ENCODE peak calls at places on chromosomes 7 and 10, in seven cellular contexts. D is fibroblast of pulmonary artery; Z is tibial nerve; T is fibroblast of the aortic adventitia; C is keratinocyte; H is left ventricle myocardium inferior; G is CD4-positive, alpha-beta T cell. A is an unnamed sample.

GRCh38 chr7:154676422-154677073 is 326.4 kb downstream of the PAXIP1 start:
- DNase-seq in C (no peak), T (no peak), Z (no peak), D (no peak), H (no peak), G (no peak), A (no peak)

GRCh38 chr7:102439963-102440795 is 6.8 kb downstream of the ORAI2 start:
- DNase-seq in Z (no peak), D (peak; percentile 78), G (no peak), C (no peak), H (peak; percentile 68), T (peak; percentile 55), A (no peak)

GRCh38 chr7:155868955-155869783 is 56.9 kb upstream of the SHH start:
- DNase-seq in Z (no peak), T (no peak), C (no peak), G (no peak), D (no peak), H (no peak), A (no peak)

GRCh38 chr7:21352540-21353387 is 75.1 kb upstream of the SP4 start:
- DNase-seq in G (no peak), C (no peak), T (no peak), Z (no peak), D (no peak), H (no peak), A (no peak)

GRCh38 chr10:11602919-11603523 is 8.4 kb downstream of the USP6NL start:
- DNase-seq in G (no peak), D (no peak), C (no peak), H (no peak), Z (no peak), T (no peak), A (no peak)

GRCh38 chr7:30556854-30557644 is 37.6 kb upstream of the GARS1 start:
- DNase-seq in T (peak; percentile 41), G (no peak), Z (no peak), H (no peak), D (no peak), C (no peak), A (no peak)

GRCh38 chr10:120841522-120842189 is 9.5 kb upstream of the WDR11 start:
- DNase-seq in G (no peak), D (peak; percentile 23), T (no peak), Z (no peak), C (no peak), H (no peak), A (no peak)

GRCh38 chr7:140326116-140326928 is 72.0 kb downstream of the SLC37A3 start:
- DNase-seq in H (peak; percentile 47), T (peak; percentile 80), C (no peak), G (peak; percentile 44), Z (peak; percentile 44), D (peak; percentile 75), A (no peak)

GRCh38 chr10:23158370-23158769 is 33.7 kb upstream of the PTF1A start:
- DNase-seq in C (no peak), T (peak; percentile 71), H (no peak), D (peak; percentile 73), Z (no peak), G (peak; percentile 6), A (no peak)

GRCh38 chr7:98240961-98241673 is 10.9 kb downstream of the TECPR1 start:
- DNase-seq in Z (no peak), T (peak; percentile 36), C (no peak), D (peak; percentile 56), G (no peak), H (no peak), A (no peak)

GRCh38 chr7:988426-988911 is 5.5 kb downstream of the CYP2W1 start:
- DNase-seq in D (peak; percentile 31), G (no peak), C (no peak), Z (no peak), T (no peak), H (no peak), A (no peak)

GRCh38 chr10:1154531-1154930 is 98.3 kb downstream of the WDR37 start:
- DNase-seq in H (no peak), Z (no peak), T (no peak), D (no peak), G (no peak), C (no peak), A (peak; percentile 48)

GRCh38 chr7:83105948-83106347 is 56.7 kb downstream of the PCLO start:
- DNase-seq in C (no peak), G (no peak), D (no peak), H (no peak), Z (no peak), T (no peak), A (no peak)

GRCh38 chr10:93436577-93436976 is 45.6 kb downstream of the MYOF start:
- DNase-seq in C (no peak), Z (peak; percentile 57), G (no peak), H (no peak), T (peak; percentile 99), D (peak; percentile 98), A (no peak)

GRCh38 chr7:9231683-9232082 is 798.3 kb downstream of the NXPH1 start:
- DNase-seq in T (no peak), D (no peak), H (no peak), G (no peak), C (no peak), Z (no peak), A (no peak)

GRCh38 chr7:29884399-29885272 is 78.3 kb downstream of the WIPF3 start:
- DNase-seq in H (no peak), C (no peak), Z (no peak), D (no peak), T (no peak), G (no peak), A (peak; percentile 72)

GRCh38 chr7:130189281-130189782 is 15.9 kb downstream of the TMEM209 start:
- DNase-seq in C (no peak), Z (no peak), T (peak; percentile 48), H (no peak), G (no peak), D (peak; percentile 37), A (no peak)

GRCh38 chr7:98357751-98358161 is 43.1 kb downstream of the BAIAP2L1 start:
- DNase-seq in G (no peak), C (no peak), H (no peak), Z (no peak), T (peak; percentile 55), D (peak; percentile 47), A (no peak)

GRCh38 chr10:91632671-91633550 is at the start of gene PPP1R3C:
- DNase-seq in C (peak; percentile 45), Z (peak; percentile 69), H (peak; percentile 90), G (no peak), D (peak; percentile 88), T (peak; percentile 91), A (peak; percentile 83)

GRCh38 chr7:136869006-136869961 is 832 bp downstream of the CHRM2 start:
- DNase-seq in C (no peak), G (no peak), D (no peak), H (peak; percentile 26), Z (no peak), T (no peak), A (peak; percentile 68)

GRCh38 chr7:79290841-79291497 is 162.5 kb downstream of the MAGI2 start:
- DNase-seq in C (no peak), Z (no peak), D (peak; percentile 30), T (peak; percentile 38), H (no peak), G (no peak), A (no peak)

GRCh38 chr7:102082693-102083385 is 203.8 kb upstream of the SH2B2 start:
- DNase-seq in C (no peak), T (peak; percentile 32), H (no peak), D (peak; percentile 42), G (no peak), Z (no peak), A (no peak)

GRCh38 chr10:131769691-131770090 is 131.1 kb upstream of the PPP2R2D start:
- DNase-seq in Z (no peak), H (no peak), D (no peak), C (no peak), G (no peak), T (no peak), A (no peak)

GRCh38 chr10:17064435-17064834 is 65.2 kb downstream of the CUBN start:
- DNase-seq in D (no peak), T (no peak), G (no peak), H (no peak), C (no peak), Z (no peak), A (no peak)

GRCh38 chr10:17910144-17910789 is 41.5 kb upstream of the SLC39A12 start:
- DNase-seq in H (no peak), G (no peak), C (no peak), T (peak; percentile 79), D (peak; percentile 68), Z (no peak), A (no peak)

GRCh38 chr10:129654461-129654860 is 187.4 kb downstream of the MGMT start:
- DNase-seq in T (no peak), H (no peak), C (no peak), D (no peak), G (no peak), Z (no peak), A (no peak)

GRCh38 chr10:78258303-78259030 is 224.8 kb downstream of the RPS24 start:
- DNase-seq in D (no peak), Z (no peak), H (no peak), T (no peak), G (no peak), C (no peak), A (no peak)
- TF ChIP-seq CTCF in D (no peak), Z (no peak), H (no peak), T (no peak), G (peak; percentile 24), C (peak; percentile 16), A (peak; percentile 19)

GRCh38 chr10:100535715-100536353 is at the start of gene HIF1AN:
- DNase-seq in H (peak; percentile 87), C (peak; percentile 71), Z (peak; percentile 77), D (peak; percentile 98), G (peak; percentile 85), T (peak; percentile 97), A (peak; percentile 89)
- TF ChIP-seq CTCF in H (peak; percentile 97), C (peak; percentile 98), Z (peak; percentile 72), D (peak; percentile 97), G (peak; percentile 88), T (peak; percentile 98), A (peak; percentile 91)

GRCh38 chr10:104834580-104834979 is 193.5 kb downstream of the SORCS3 start:
- DNase-seq in Z (no peak), C (no peak), D (no peak), T (peak; percentile 5), G (no peak), H (no peak), A (no peak)
- TF ChIP-seq CTCF in Z (no peak), C (no peak), D (no peak), T (no peak), G (no peak), H (no peak), A (no peak)

GRCh38 chr10:30970760-30971460 is 60.8 kb downstream of the ZNF438 start:
- DNase-seq in Z (no peak), T (peak; percentile 62), D (peak; percentile 48), G (no peak), C (no peak), H (no peak), A (no peak)

GRCh38 chr10:30977385-30977784 is 54.3 kb downstream of the ZNF438 start:
- DNase-seq in C (no peak), D (no peak), G (no peak), H (no peak), T (no peak), Z (no peak), A (no peak)

GRCh38 chr10:30974773-30975386 is 56.8 kb downstream of the ZNF438 start:
- DNase-seq in H (no peak), D (no peak), C (no peak), G (no peak), Z (no peak), T (peak; percentile 53), A (no peak)

GRCh38 chr10:30973737-30974136 is 57.9 kb downstream of the ZNF438 start:
- DNase-seq in T (no peak), D (no peak), Z (no peak), C (no peak), H (no peak), G (no peak), A (no peak)

GRCh38 chr10:30974355-30974754 is 57.3 kb downstream of the ZNF438 start:
- DNase-seq in D (no peak), H (no peak), C (no peak), T (no peak), Z (no peak), G (no peak), A (no peak)
- TF ChIP-seq CTCF in D (no peak), H (no peak), C (no peak), T (no peak), Z (no peak), G (no peak), A (no peak)